ENCODE peak calls at places on chromosomes 2 and 18, in nine cellular contexts. One of them, this sample, is unnamed.

GRCh38 chr2:241842620-241843211 is 16.0 kb downstream of the PDCD1 start:
- DNase-seq in HuH-7.5: peak; percentile 7
- DNase-seq in adrenal gland: peak; percentile 54
- DNase-seq in islet precursor cell: peak; percentile 51
- DNase-seq in amygdala: no peak
- DNase-seq in tibial nerve: peak; percentile 31
- DNase-seq in GM12892: peak; percentile 70
- DNase-seq in NCI-H1436: no peak
- DNase-seq in T-helper 1 cell: no peak
- DNase-seq in this sample: peak; percentile 53

GRCh38 chr2:69514406-69514805 is 77.2 kb upstream of the NFU1 start:
- DNase-seq in tibial nerve: no peak
- DNase-seq in GM12892: no peak
- DNase-seq in HuH-7.5: no peak
- DNase-seq in NCI-H1436: no peak
- DNase-seq in islet precursor cell: peak; percentile 93
- DNase-seq in T-helper 1 cell: no peak
- DNase-seq in amygdala: no peak
- DNase-seq in adrenal gland: no peak
- DNase-seq in this sample: no peak

GRCh38 chr2:99643824-99644787 is 154.3 kb upstream of the REV1 start:
- DNase-seq in tibial nerve: no peak
- DNase-seq in amygdala: no peak
- DNase-seq in T-helper 1 cell: no peak
- DNase-seq in GM12892: no peak
- DNase-seq in HuH-7.5: no peak
- DNase-seq in adrenal gland: peak; percentile 79
- DNase-seq in NCI-H1436: no peak
- DNase-seq in islet precursor cell: no peak
- DNase-seq in this sample: no peak

GRCh38 chr2:142877265-142877756 is at the start of gene KYNU:
- DNase-seq in tibial nerve: no peak
- DNase-seq in islet precursor cell: no peak
- DNase-seq in adrenal gland: no peak
- DNase-seq in HuH-7.5: no peak
- DNase-seq in amygdala: no peak
- DNase-seq in T-helper 1 cell: no peak
- DNase-seq in GM12892: no peak
- DNase-seq in NCI-H1436: no peak
- DNase-seq in this sample: peak; percentile 62

GRCh38 chr18:10086458-10086857 is 172.6 kb downstream of the VAPA start:
- DNase-seq in tibial nerve: no peak
- DNase-seq in amygdala: no peak
- DNase-seq in HuH-7.5: no peak
- DNase-seq in T-helper 1 cell: no peak
- DNase-seq in adrenal gland: no peak
- DNase-seq in GM12892: no peak
- DNase-seq in NCI-H1436: no peak
- DNase-seq in islet precursor cell: no peak
- DNase-seq in this sample: no peak

GRCh38 chr2:31083204-31083993 is 54.8 kb downstream of the GALNT14 start:
- DNase-seq in islet precursor cell: no peak
- DNase-seq in amygdala: no peak
- DNase-seq in T-helper 1 cell: no peak
- DNase-seq in NCI-H1436: no peak
- DNase-seq in tibial nerve: no peak
- DNase-seq in HuH-7.5: no peak
- DNase-seq in GM12892: no peak
- DNase-seq in adrenal gland: no peak
- DNase-seq in this sample: no peak

GRCh38 chr18:75003764-75004690 is 204.9 kb downstream of the PTGR3 start:
- DNase-seq in GM12892: no peak
- DNase-seq in NCI-H1436: no peak
- DNase-seq in T-helper 1 cell: no peak
- DNase-seq in adrenal gland: no peak
- DNase-seq in islet precursor cell: no peak
- DNase-seq in amygdala: no peak
- DNase-seq in tibial nerve: no peak
- DNase-seq in HuH-7.5: peak; percentile 4
- DNase-seq in this sample: no peak

GRCh38 chr2:16408331-16409005 is 257.2 kb downstream of the CYRIA start:
- DNase-seq in GM12892: no peak
- DNase-seq in islet precursor cell: no peak
- DNase-seq in T-helper 1 cell: no peak
- DNase-seq in HuH-7.5: no peak
- DNase-seq in tibial nerve: no peak
- DNase-seq in adrenal gland: no peak
- DNase-seq in NCI-H1436: no peak
- DNase-seq in amygdala: no peak
- DNase-seq in this sample: no peak

GRCh38 chr2:173741715-173742114 is 223.5 kb downstream of the SP3 start:
- DNase-seq in tibial nerve: no peak
- DNase-seq in islet precursor cell: peak; percentile 35
- DNase-seq in adrenal gland: no peak
- DNase-seq in NCI-H1436: no peak
- DNase-seq in amygdala: no peak
- DNase-seq in T-helper 1 cell: no peak
- DNase-seq in GM12892: no peak
- DNase-seq in HuH-7.5: no peak
- DNase-seq in this sample: no peak

GRCh38 chr2:219557791-219558785 is 13.3 kb downstream of the OBSL1 start:
- DNase-seq in NCI-H1436: no peak
- DNase-seq in amygdala: no peak
- DNase-seq in T-helper 1 cell: no peak
- DNase-seq in tibial nerve: no peak
- DNase-seq in GM12892: no peak
- DNase-seq in adrenal gland: no peak
- DNase-seq in islet precursor cell: no peak
- DNase-seq in HuH-7.5: no peak
- DNase-seq in this sample: no peak

GRCh38 chr2:3689998-3690748 is 13.2 kb upstream of the DCDC2C start:
- DNase-seq in GM12892: no peak
- DNase-seq in NCI-H1436: no peak
- DNase-seq in T-helper 1 cell: no peak
- DNase-seq in islet precursor cell: no peak
- DNase-seq in adrenal gland: no peak
- DNase-seq in tibial nerve: no peak
- DNase-seq in amygdala: no peak
- DNase-seq in HuH-7.5: no peak
- DNase-seq in this sample: no peak

GRCh38 chr2:35391736-35392442 is 963.7 kb upstream of the CRIM1 start:
- DNase-seq in tibial nerve: no peak
- DNase-seq in amygdala: no peak
- DNase-seq in islet precursor cell: no peak
- DNase-seq in T-helper 1 cell: no peak
- DNase-seq in GM12892: no peak
- DNase-seq in HuH-7.5: no peak
- DNase-seq in NCI-H1436: no peak
- DNase-seq in adrenal gland: no peak
- DNase-seq in this sample: no peak

GRCh38 chr18:13578400-13578799 is 148.0 kb downstream of the FAM210A start:
- DNase-seq in tibial nerve: no peak
- DNase-seq in NCI-H1436: no peak
- DNase-seq in HuH-7.5: no peak
- DNase-seq in islet precursor cell: no peak
- DNase-seq in adrenal gland: no peak
- DNase-seq in T-helper 1 cell: no peak
- DNase-seq in amygdala: no peak
- DNase-seq in GM12892: no peak
- DNase-seq in this sample: no peak

GRCh38 chr2:189783451-189783926 is 650 bp downstream of the ORMDL1 start:
- DNase-seq in T-helper 1 cell: peak; percentile 55
- DNase-seq in tibial nerve: no peak
- DNase-seq in HuH-7.5: peak; percentile 26
- DNase-seq in GM12892: no peak
- DNase-seq in amygdala: no peak
- DNase-seq in NCI-H1436: no peak
- DNase-seq in adrenal gland: no peak
- DNase-seq in islet precursor cell: no peak
- DNase-seq in this sample: no peak

GRCh38 chr18:74281011-74281638 is 10.6 kb downstream of the CYB5A start:
- DNase-seq in islet precursor cell: peak; percentile 37
- DNase-seq in adrenal gland: no peak
- DNase-seq in GM12892: no peak
- DNase-seq in tibial nerve: no peak
- DNase-seq in amygdala: no peak
- DNase-seq in NCI-H1436: no peak
- DNase-seq in HuH-7.5: no peak
- DNase-seq in T-helper 1 cell: no peak
- DNase-seq in this sample: no peak

GRCh38 chr2:105187531-105187930 is 54.0 kb upstream of the GPR45 start:
- DNase-seq in islet precursor cell: peak; percentile 62
- DNase-seq in GM12892: no peak
- DNase-seq in HuH-7.5: no peak
- DNase-seq in amygdala: no peak
- DNase-seq in tibial nerve: no peak
- DNase-seq in NCI-H1436: no peak
- DNase-seq in T-helper 1 cell: no peak
- DNase-seq in adrenal gland: no peak
- DNase-seq in this sample: no peak

GRCh38 chr18:48734460-48734859 is 195.6 kb downstream of the CTIF start:
- DNase-seq in GM12892: no peak
- DNase-seq in tibial nerve: no peak
- DNase-seq in NCI-H1436: no peak
- DNase-seq in amygdala: no peak
- DNase-seq in adrenal gland: no peak
- DNase-seq in HuH-7.5: no peak
- DNase-seq in T-helper 1 cell: no peak
- DNase-seq in islet precursor cell: no peak
- DNase-seq in this sample: no peak

GRCh38 chr2:100976634-100977391 is 25.3 kb upstream of the RPL31 start:
- DNase-seq in amygdala: no peak
- DNase-seq in islet precursor cell: peak; percentile 95
- DNase-seq in HuH-7.5: no peak
- DNase-seq in tibial nerve: no peak
- DNase-seq in NCI-H1436: no peak
- DNase-seq in adrenal gland: no peak
- DNase-seq in T-helper 1 cell: no peak
- DNase-seq in GM12892: peak; percentile 55
- DNase-seq in this sample: no peak

GRCh38 chr2:158990397-158991209 is 22.2 kb downstream of the TANC1 start:
- DNase-seq in GM12892: no peak
- DNase-seq in T-helper 1 cell: no peak
- DNase-seq in adrenal gland: no peak
- DNase-seq in HuH-7.5: no peak
- DNase-seq in islet precursor cell: peak; percentile 93
- DNase-seq in amygdala: no peak
- DNase-seq in NCI-H1436: no peak
- DNase-seq in tibial nerve: no peak
- DNase-seq in this sample: no peak

GRCh38 chr2:173630425-173631122 is 275.9 kb downstream of the CDCA7 start:
- DNase-seq in GM12892: no peak
- DNase-seq in amygdala: no peak
- DNase-seq in islet precursor cell: no peak
- DNase-seq in HuH-7.5: no peak
- DNase-seq in tibial nerve: no peak
- DNase-seq in NCI-H1436: no peak
- DNase-seq in adrenal gland: no peak
- DNase-seq in T-helper 1 cell: no peak
- DNase-seq in this sample: no peak

GRCh38 chr2:22499082-22499844 is 885.7 kb upstream of the KLHL29 start:
- DNase-seq in NCI-H1436: no peak
- DNase-seq in tibial nerve: no peak
- DNase-seq in adrenal gland: peak; percentile 22
- DNase-seq in GM12892: no peak
- DNase-seq in T-helper 1 cell: no peak
- DNase-seq in islet precursor cell: no peak
- DNase-seq in HuH-7.5: no peak
- DNase-seq in amygdala: no peak
- DNase-seq in this sample: no peak

GRCh38 chr2:219633276-219634065 is 6.0 kb downstream of the SLC4A3 start:
- DNase-seq in adrenal gland: no peak
- DNase-seq in NCI-H1436: no peak
- DNase-seq in amygdala: no peak
- DNase-seq in T-helper 1 cell: no peak
- DNase-seq in islet precursor cell: peak; percentile 45
- DNase-seq in tibial nerve: no peak
- DNase-seq in HuH-7.5: no peak
- DNase-seq in GM12892: no peak
- DNase-seq in this sample: no peak

GRCh38 chr18:63160172-63160995 is 159.2 kb downstream of the BCL2 start:
- DNase-seq in tibial nerve: no peak
- DNase-seq in T-helper 1 cell: peak; percentile 25
- DNase-seq in NCI-H1436: no peak
- DNase-seq in GM12892: no peak
- DNase-seq in adrenal gland: no peak
- DNase-seq in HuH-7.5: no peak
- DNase-seq in islet precursor cell: no peak
- DNase-seq in amygdala: no peak
- DNase-seq in this sample: no peak